ENCODE peak calls at places on chromosomes 4 and X, in four cellular contexts. U, M, P and S are unnamed samples.

GRCh38 chrX:50626432-50626831 is 155.8 kb upstream of the DGKK start:
- DNase-seq in P (no peak), U (no peak), M (no peak), S (no peak)

GRCh38 chrX:148530464-148531077 is 30.2 kb downstream of the AFF2 start:
- DNase-seq in P (no peak), U (no peak), M (no peak), S (no peak)

GRCh38 chr4:61772116-61772515 is 572.0 kb downstream of the ADGRL3 start:
- DNase-seq in P (no peak), U (no peak), M (no peak), S (no peak)

GRCh38 chr4:70902577-70903281 is 560 bp downstream of the MOB1B start:
- DNase-seq in M (peak), P (no peak), U (no peak), S (no peak)

GRCh38 chr4:123284166-123284565 is 112.4 kb upstream of the SPRY1 start:
- DNase-seq in P (no peak), U (no peak), M (no peak), S (no peak)

GRCh38 chrX:12137982-12138365 is 299 bp upstream of the FRMPD4 start:
- DNase-seq in P (no peak), M (no peak), U (no peak), S (no peak)

GRCh38 chr4:92198711-92199110 is 105.1 kb upstream of the GRID2 start:
- DNase-seq in U (no peak), M (no peak), P (no peak), S (no peak)

GRCh38 chr4:154622598-154622997 is 10.1 kb upstream of the FGG start:
- DNase-seq in P (no peak), U (peak), M (no peak), S (no peak)

GRCh38 chr4:86055898-86056297 is 304.0 kb downstream of the MAPK10 start:
- DNase-seq in U (no peak), P (no peak), M (no peak), S (no peak)

GRCh38 chr4:74793757-74794340 is 474 bp downstream of the BTC start:
- DNase-seq in M (no peak), P (no peak), U (peak), S (peak)

GRCh38 chr4:105147226-105148151 is 813 bp downstream of the TET2 start:
- DNase-seq in M (no peak), P (no peak), U (peak), S (peak)

GRCh38 chr4:146243141-146243882 is 29.0 kb downstream of the REELD1 start:
- DNase-seq in U (no peak), P (no peak), M (peak), S (no peak)

GRCh38 chr4:211033-211511 is 86.8 kb downstream of the ZNF718 start:
- DNase-seq in P (no peak), M (no peak), U (no peak), S (no peak)

GRCh38 chrX:120302434-120302833 is 8.8 kb downstream of the TMEM255A start:
- DNase-seq in M (peak), P (no peak), U (no peak), S (no peak)

GRCh38 chrX:97294016-97294415 is 410.3 kb downstream of the RPA4 start:
- DNase-seq in U (no peak), P (no peak), M (no peak), S (no peak)

GRCh38 chr4:22515888-22516541 is at the start of gene ADGRA3:
- DNase-seq in P (no peak), M (peak), U (peak), S (peak)

GRCh38 chrX:26908218-26908617 is 554.9 kb downstream of the PPP4R3C start:
- DNase-seq in P (no peak), M (no peak), U (no peak), S (no peak)

GRCh38 chr4:101346312-101346561 is 1.1 kb downstream of the PPP3CA start:
- DNase-seq in U (peak), P (no peak), M (peak), S (no peak)

GRCh38 chrX:3549442-3549875 is 164.0 kb downstream of the PRKX start:
- DNase-seq in P (no peak), U (no peak), M (no peak), S (no peak)

GRCh38 chr4:67869580-67870190 is 14.1 kb downstream of the TMPRSS11D start:
- DNase-seq in M (no peak), U (no peak), P (no peak), S (no peak)

GRCh38 chr4:107318078-107318477 is 282.0 kb upstream of the DKK2 start:
- DNase-seq in P (no peak), M (no peak), U (no peak), S (no peak)

GRCh38 chr4:38013461-38014366 is 53.5 kb downstream of the PTTG2 start:
- DNase-seq in U (no peak), P (no peak), M (no peak), S (peak)

GRCh38 chr4:75046641-75047040 is 113.7 kb downstream of the PARM1 start:
- DNase-seq in U (no peak), P (no peak), M (no peak), S (no peak)

GRCh38 chr4:124703154-124703553 is 9.4 kb downstream of the ANKRD50 start:
- DNase-seq in U (no peak), M (no peak), P (no peak), S (no peak)

GRCh38 chr4:110484767-110485166 is 8.8 kb downstream of the ENPEP start:
- DNase-seq in M (no peak), P (peak), U (no peak), S (no peak)

GRCh38 chr4:153223935-153224334 is 19.7 kb downstream of the TRIM2 start:
- DNase-seq in U (no peak), P (no peak), M (no peak), S (no peak)

DNA sequence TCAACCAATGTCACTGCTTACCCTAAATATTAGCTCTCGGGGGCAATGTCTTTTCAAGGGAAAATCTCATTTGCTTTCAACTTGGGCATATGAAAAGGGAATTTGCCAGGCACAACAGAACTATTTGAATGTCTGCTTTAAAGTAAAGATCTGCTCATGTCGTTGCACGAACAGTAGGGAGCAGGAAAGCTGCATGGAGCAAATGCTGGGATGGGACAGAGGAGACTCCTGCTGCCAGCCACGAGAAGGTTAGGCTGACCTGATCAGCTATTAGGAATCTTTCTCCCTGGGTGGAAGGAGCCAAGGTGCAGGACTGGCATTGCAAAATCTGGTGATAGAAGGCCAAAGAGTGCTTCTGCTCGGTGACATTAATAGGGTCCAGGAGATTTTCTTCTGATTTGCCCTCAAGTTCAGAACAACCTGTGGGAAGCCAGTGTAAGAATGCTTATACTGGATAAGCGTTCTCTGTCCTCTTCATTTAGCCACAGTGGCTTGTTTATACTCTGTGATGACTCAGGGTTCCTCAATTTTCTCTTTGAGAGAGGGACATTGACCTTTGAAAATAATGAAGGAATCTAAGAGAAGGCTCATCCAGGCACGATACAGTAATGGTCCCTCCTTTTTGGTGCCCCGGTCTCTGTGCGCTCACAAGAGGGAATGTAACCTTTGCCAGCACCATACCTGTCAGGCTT is 22.9 kb downstream of the FHL1 start:
- DNase-seq in U (no peak), M (no peak), P (no peak), S (no peak)
- TF ChIP-seq CTCF in U (no peak), M (no peak), P (peak), S (no peak)

GRCh38 chrX:152853986-152854385 is 23.1 kb downstream of the NSDHL start:
- DNase-seq in U (no peak), M (no peak), P (no peak), S (no peak)

GRCh38 chrX:152845618-152846240 is 14.9 kb downstream of the NSDHL start:
- DNase-seq in U (no peak), M (no peak), P (no peak), S (no peak)

GRCh38 chrX:152847281-152847680 is 16.4 kb downstream of the NSDHL start:
- DNase-seq in P (no peak), U (no peak), M (no peak), S (no peak)

GRCh38 chrX:152850465-152850864 is 19.6 kb downstream of the NSDHL start:
- DNase-seq in U (no peak), P (no peak), M (no peak), S (no peak)
- TF ChIP-seq CTCF in U (no peak), P (no peak), M (no peak), S (no peak)

DNA sequence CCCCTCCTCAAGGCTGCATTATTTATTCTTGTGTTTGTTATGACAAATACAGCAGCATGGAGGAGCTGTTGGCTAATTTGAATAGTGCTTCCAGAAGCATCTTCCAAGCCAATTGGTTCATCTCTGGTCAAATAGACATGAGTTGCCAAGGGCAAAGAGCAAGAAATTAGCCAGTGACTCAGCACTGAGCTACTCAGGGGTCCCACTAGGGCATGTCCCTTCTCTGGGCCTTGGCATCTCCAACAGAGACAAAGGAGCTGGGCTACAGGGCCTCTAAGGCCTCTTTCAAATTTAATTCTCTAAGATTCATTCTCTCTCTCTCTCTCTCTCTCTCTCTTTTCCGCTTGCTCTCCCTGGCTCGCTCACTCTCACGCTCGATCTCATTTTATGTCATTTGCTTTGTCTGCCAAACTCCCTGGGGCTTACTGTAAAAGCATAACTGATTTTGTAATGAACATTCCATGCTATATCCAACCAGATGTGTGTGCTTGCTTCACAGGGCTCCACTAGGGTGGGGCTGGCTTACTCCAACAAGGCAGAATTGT is 86.7 kb upstream of the MAGEA4 start:
- DNase-seq in M (no peak), P (peak), U (no peak), S (no peak)
- TF ChIP-seq CTCF in M (no peak), P (peak), U (no peak), S (no peak)

GRCh38 chr4:14465498-14465897 is 536.8 kb upstream of the CPEB2 start:
- DNase-seq in U (no peak), M (no peak), P (no peak), S (no peak)
- TF ChIP-seq CTCF in U (no peak), M (no peak), P (no peak), S (no peak)

GRCh38 chrX:71514367-71515038 is 18.4 kb upstream of the OGT start:
- DNase-seq in M (peak), U (no peak), P (no peak), S (no peak)
- TF ChIP-seq CTCF in M (no peak), U (no peak), P (no peak), S (no peak)

DNA sequence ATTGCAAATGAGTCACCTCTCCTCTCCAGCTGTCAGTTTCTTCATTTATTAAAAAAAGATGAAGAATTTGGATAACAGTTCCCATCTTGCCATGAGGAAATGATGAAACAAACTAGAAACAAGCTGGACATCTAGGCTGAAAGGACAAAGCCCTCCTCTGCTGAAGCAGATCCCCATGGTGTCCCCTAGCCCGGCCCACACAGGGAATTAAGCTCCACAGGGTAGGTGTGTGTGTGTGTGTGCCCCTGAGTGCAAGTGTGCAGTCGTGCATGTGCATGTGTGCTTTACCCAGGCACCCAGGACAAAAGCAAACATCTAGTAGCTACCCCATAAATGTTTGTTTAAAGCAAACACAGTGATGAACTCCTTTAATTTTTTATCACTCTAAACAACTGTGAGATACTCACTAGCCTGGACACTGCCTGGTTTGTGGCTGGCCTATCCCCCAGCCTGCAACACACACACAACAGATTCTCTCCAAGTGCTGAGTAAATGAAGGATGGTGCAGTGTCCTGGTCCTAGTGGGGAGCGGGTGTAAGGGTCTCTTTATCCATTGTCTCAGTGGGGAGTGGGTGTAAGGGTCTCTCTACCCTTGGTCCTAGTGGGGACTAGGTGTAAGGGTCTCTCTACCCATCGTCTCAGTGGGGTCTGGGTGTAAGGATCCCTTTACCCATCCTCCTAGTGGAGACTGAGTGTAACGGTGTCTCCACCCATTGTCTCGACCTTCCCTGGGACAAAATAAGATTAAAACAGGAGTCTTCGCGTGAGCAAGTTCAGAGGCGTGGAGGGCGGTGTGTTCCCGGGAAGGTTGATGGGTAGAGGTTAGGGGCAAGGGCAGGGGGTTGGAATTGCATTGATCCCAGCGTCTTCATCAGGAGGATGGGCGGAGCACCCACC is 688 bp upstream of the EVC start:
- DNase-seq in M (no peak), P (no peak), U (peak), S (no peak)
- TF ChIP-seq CTCF in M (no peak), P (peak), U (peak), S (no peak)

GRCh38 chrX:53171356-53171755 is 53.7 kb downstream of the KDM5C start:
- DNase-seq in P (no peak), U (no peak), M (no peak), S (no peak)
- TF ChIP-seq CTCF in P (no peak), U (peak), M (no peak), S (no peak)